ENCODE peak calls at places on chromosomes 6 and 20, in nine cellular contexts. G is left ventricle myocardium inferior, O is tibial artery, S is left lung, B is Peyer's patch, L is GM23338, D is psoas muscle, N is heart right ventricle, C is hepatocyte. E is an unnamed sample.

GRCh38 chr20:9114709-9115108 is 45.8 kb downstream of the PLCB4 start:
- DNase-seq in D (no peak), G (no peak), S (no peak), C (peak; percentile 6), O (no peak), N (no peak), B (no peak), L (no peak), E (no peak)

GRCh38 chr20:17357238-17357637 is 130.4 kb downstream of the PCSK2 start:
- DNase-seq in C (no peak), D (no peak), B (no peak), O (no peak), N (no peak), S (no peak), L (no peak), G (no peak), E (no peak)

GRCh38 chr6:26536571-26537159 is 1.5 kb upstream of the HMGN4 start:
- DNase-seq in C (peak; percentile 59), S (no peak), D (no peak), G (no peak), N (no peak), B (peak; percentile 52), L (peak; percentile 47), O (no peak), E (no peak)

GRCh38 chr6:24761193-24761835 is 13.4 kb upstream of the GMNN start:
- DNase-seq in L (peak; percentile 54), N (no peak), S (no peak), D (no peak), B (no peak), C (no peak), G (no peak), O (no peak), E (no peak)

GRCh38 chr6:34817337-34817910 is 25.5 kb downstream of the BLTP3A start:
- DNase-seq in L (no peak), O (no peak), G (no peak), B (no peak), S (no peak), N (no peak), C (no peak), D (no peak), E (no peak)

GRCh38 chr20:17611290-17611539 is 41.3 kb downstream of the DSTN start:
- DNase-seq in S (no peak), O (peak; percentile 19), C (no peak), B (no peak), N (no peak), L (no peak), D (no peak), G (no peak), E (no peak)

GRCh38 chr6:151497935-151498726 is 4.3 kb downstream of the CCDC170 start:
- DNase-seq in G (no peak), D (no peak), S (no peak), N (no peak), L (peak; percentile 27), O (no peak), B (no peak), C (no peak), E (no peak)

GRCh38 chr6:2839195-2839981 is 2.3 kb downstream of the SERPINB1 start:
- DNase-seq in N (no peak), O (no peak), S (no peak), B (no peak), C (peak; percentile 76), D (no peak), G (no peak), L (no peak), E (peak; percentile 44)

GRCh38 chr6:37230104-37230503 is 27.5 kb upstream of the TBC1D22B start:
- DNase-seq in G (no peak), O (no peak), S (no peak), D (no peak), B (no peak), C (no peak), N (no peak), L (no peak), E (no peak)

GRCh38 chr20:4076671-4077070 is 61.3 kb upstream of the RNF24 start:
- DNase-seq in C (no peak), G (no peak), L (no peak), B (no peak), S (no peak), D (no peak), O (no peak), N (no peak), E (no peak)

GRCh38 chr6:110799655-110800054 is 15.6 kb downstream of the CDK19 start:
- DNase-seq in D (no peak), C (no peak), O (no peak), L (no peak), G (no peak), N (no peak), S (no peak), B (no peak), E (no peak)

GRCh38 chr6:63504777-63505384 is 67.4 kb upstream of the LOC128125822 start:
- DNase-seq in L (no peak), S (no peak), N (no peak), D (no peak), O (no peak), B (no peak), C (no peak), G (no peak), E (no peak)

GRCh38 chr6:104421650-104422049 is 438.1 kb downstream of the HACE1 start:
- DNase-seq in L (no peak), N (no peak), G (no peak), O (no peak), B (no peak), C (no peak), S (no peak), D (no peak), E (no peak)

GRCh38 chr6:150693404-150693803 is 93.7 kb downstream of the PLEKHG1 start:
- DNase-seq in S (no peak), D (no peak), N (no peak), G (no peak), C (no peak), O (no peak), B (no peak), L (no peak), E (no peak)

GRCh38 chr20:56424931-56425330 is 12.9 kb downstream of the CASS4 start:
- DNase-seq in L (no peak), S (no peak), B (no peak), D (no peak), G (no peak), N (no peak), O (no peak), C (no peak), E (no peak)
- H3K4me1 ChIP-seq in L (no peaks in the 10 kb centered on the region), S (peaks cover 35% of the 10 kb centered on the region), B (no peaks in the 10 kb centered on the region), D (no peaks in the 10 kb centered on the region), G (peaks cover 21% of the 10 kb centered on the region), N (peaks cover 38% of the 10 kb centered on the region), O (no peaks in the 10 kb centered on the region), C (no peaks in the 10 kb centered on the region), E (no peaks in the 10 kb centered on the region)

DNA sequence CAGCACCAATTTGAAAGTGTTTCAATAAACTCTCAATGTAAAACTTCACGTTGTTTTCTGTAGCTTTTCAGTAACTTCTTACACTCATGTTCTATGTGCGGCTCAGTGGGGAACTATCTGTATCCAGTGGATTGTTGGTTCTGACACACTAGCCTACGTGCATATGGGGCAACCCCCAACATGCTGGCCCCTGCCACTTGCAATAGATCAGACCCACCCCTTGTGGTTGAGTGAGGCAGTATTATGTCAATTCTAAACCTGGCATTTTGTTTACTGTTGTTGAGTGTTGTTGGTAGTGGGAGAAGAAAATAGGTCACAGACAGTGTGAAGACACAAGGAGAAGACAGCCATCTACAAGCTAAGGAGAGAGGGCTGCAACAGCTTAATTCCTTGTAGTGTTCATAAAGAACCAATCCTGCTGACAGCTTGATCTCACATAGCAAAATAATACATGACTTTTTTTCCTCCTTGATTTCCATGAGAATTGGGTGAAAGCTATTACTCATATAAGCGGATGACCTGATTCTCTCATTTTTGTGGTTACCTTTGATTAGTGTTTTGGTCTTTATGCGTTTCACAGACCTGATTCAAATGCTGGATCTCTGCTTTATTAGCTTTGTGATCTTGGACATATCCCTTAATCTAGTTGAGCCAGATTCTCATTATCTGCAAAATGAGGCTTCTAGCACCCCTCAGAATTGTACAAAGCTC is 320.4 kb downstream of the LAMA2 start:
- DNase-seq in C (no peak), O (no peak), S (no peak), G (no peak), D (peak; percentile 32), B (no peak), N (no peak), L (no peak), E (no peak)
- TF ChIP-seq CTCF in C (no peak), O (no peak), S (no peak), G (no peak), D (no peak), B (no peak), N (no peak), L (no peak), E (no peak)

GRCh38 chr20:33687370-33687915 is 1.3 kb upstream of the E2F1 start:
- DNase-seq in S (no peak), L (no peak), C (peak; percentile 18), D (no peak), G (no peak), B (no peak), O (no peak), N (no peak), E (no peak)

GRCh38 chr20:33684533-33685327 is 1.5 kb downstream of the E2F1 start:
- DNase-seq in B (no peak), N (no peak), O (no peak), C (no peak), L (peak; percentile 65), S (no peak), G (no peak), D (no peak), E (no peak)

GRCh38 chr20:33686008-33686983 is at the start of gene E2F1:
- DNase-seq in D (peak; percentile 98), L (peak; percentile 98), C (peak; percentile 99), S (peak; percentile 99), N (peak; percentile 95), B (peak; percentile 93), G (peak; percentile 97), O (peak; percentile 93), E (peak; percentile 93)

GRCh38 chr20:33686984-33687366 is 790 bp upstream of the E2F1 start:
- DNase-seq in L (no peak), D (no peak), N (no peak), B (no peak), G (no peak), S (no peak), C (no peak), O (no peak), E (no peak)

DNA sequence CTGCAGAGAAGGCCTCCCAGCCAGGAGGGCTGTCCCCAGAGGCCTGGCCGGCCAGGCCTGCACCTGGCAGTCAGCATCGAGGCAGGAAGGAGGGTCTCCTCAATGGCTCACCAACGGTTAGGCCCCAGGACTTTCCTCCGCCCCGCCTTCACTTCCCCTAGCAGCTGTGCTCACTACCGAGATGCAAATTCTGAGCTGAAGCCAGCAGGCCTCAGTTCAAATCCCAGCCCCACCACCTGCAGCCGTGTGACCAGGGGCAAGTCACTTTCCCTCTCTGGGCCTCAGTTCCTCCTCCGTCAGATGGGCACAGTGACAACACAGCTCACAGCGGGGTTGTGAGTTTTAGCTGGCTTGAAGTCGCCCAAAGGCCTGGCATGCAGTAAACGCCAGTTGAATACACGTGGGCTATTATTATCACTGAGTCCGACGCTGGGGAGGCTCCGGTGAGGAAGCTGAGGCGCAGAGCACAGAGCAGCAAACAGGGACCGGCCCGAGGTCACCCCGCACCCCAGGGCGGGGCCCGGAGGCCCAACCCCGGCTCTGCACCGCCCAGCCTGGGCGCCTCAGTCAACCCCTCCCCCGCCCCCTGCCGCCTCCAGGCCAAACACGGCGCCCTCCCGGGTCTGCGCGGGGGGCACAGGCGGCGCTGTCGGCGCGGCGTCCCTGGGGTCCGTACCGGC is 717 bp downstream of the E2F1 start:
- DNase-seq in N (no peak), D (no peak), L (peak; percentile 64), G (no peak), B (peak; percentile 63), S (peak; percentile 85), C (peak; percentile 74), O (no peak), E (no peak)
- H3K4me1 ChIP-seq in N (peaks cover 42% of the 10 kb centered on the region), D (peaks cover 4% of the 10 kb centered on the region), L (peaks cover 10% of the 10 kb centered on the region), G (peaks cover 30% of the 10 kb centered on the region), B (peaks cover 18% of the 10 kb centered on the region), S (peaks cover 11% of the 10 kb centered on the region), C (peaks cover 11% of the 10 kb centered on the region), O (peaks cover 16% of the 10 kb centered on the region), E (no peaks in the 10 kb centered on the region)

GRCh38 chr20:58087567-58087858 is 140.9 kb downstream of the ANKRD60 start:
- DNase-seq in O (no peak), C (no peak), G (no peak), N (no peak), B (no peak), L (no peak), D (no peak), S (no peak), E (no peak)
- TF ChIP-seq CTCF in O (no peak), C (no peak), G (no peak), N (no peak), B (no peak), L (no peak), D (no peak), S (no peak), E (no peak)

E was measured in pancreas.